ENCODE peak calls at places on chromosome 11, in six cellular contexts. Y, B, S, J, P and C are unnamed samples.

GRCh38 chr11:67195971-67196418 is 70.3 kb upstream of the GRK2 start:
- DNase-seq in Y (peak; percentile 23), B (peak; percentile 5), S (no peak), J (no peak), P (no peak), C (no peak)

GRCh38 chr11:116791002-116791812 is 472 bp downstream of the APOA5 start:
- DNase-seq in Y (peak; percentile 55), B (peak; percentile 87), S (peak; percentile 79), J (peak; percentile 58), P (peak; percentile 97), C (peak; percentile 92)

GRCh38 chr11:103609117-103610066 is 427.0 kb upstream of the DDI1 start:
- DNase-seq in Y (peak; percentile 96), B (no peak), S (peak; percentile 25), J (no peak), P (peak; percentile 83), C (no peak)

GRCh38 chr11:110095554-110095953 is 2.4 kb downstream of the ZC3H12C start:
- DNase-seq in Y (no peak), B (no peak), S (no peak), J (no peak), P (no peak), C (no peak)

GRCh38 chr11:84558085-84558905 is 1068.8 kb downstream of the DLG2 start:
- DNase-seq in Y (peak; percentile 53), B (peak; percentile 61), S (peak; percentile 44), J (peak; percentile 15), P (peak; percentile 70), C (no peak)

GRCh38 chr11:77001524-77001923 is 32.7 kb upstream of the B3GNT6 start:
- DNase-seq in Y (no peak), B (no peak), S (no peak), J (no peak), P (no peak), C (no peak)

GRCh38 chr11:60870276-60870675 is 2.9 kb downstream of the ZP1 start:
- DNase-seq in Y (no peak), B (peak; percentile 11), S (no peak), J (no peak), P (peak; percentile 60), C (peak; percentile 47)

GRCh38 chr11:78424334-78425270 is 7.0 kb upstream of the GAB2 start:
- DNase-seq in Y (peak; percentile 73), B (no peak), S (no peak), J (no peak), P (no peak), C (no peak)

GRCh38 chr11:128800871-128801417 is 66.2 kb downstream of the KCNJ1 start:
- DNase-seq in Y (no peak), B (no peak), S (no peak), J (no peak), P (no peak), C (no peak)
- H3K27ac ChIP-seq in Y (no peak overlapping the region), B (no peak overlapping the region), S (no peak overlapping the region), J (no peak overlapping the region), P (no peak overlapping the region), C (peak overlapping the region; percentile 67)

DNA sequence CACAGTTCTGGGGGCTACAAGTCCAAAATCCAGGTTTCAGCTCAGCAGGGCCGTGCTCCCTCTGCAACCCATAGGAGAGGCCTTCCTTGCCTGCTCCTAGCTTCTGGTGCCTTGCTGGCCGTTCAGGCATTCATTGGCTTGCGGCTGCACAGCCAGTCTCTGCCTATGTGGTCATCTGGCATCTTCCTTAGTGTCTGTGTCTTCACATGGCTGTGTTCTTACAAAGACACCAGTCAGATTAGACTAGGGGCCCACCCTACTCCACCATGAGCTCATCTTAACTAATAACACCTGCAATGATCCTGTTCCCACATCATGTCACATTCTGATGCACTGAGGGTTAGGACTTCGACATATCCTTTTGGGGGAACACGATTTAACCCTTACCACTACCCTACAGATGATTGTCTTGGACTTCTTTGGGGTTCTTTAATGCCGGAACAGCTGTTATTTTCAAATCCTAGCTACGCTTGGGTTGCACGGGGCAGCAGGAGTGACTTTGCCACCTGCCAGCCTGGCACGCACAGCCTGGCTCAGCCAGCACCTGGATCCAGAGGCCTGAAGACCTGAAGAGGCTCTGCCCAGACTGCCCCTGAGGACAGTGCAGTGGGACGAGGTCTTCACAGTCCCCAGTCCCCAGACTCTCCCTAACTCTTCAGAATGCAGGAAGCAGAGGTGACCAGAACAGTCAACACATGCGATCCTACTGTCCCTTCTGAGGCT is 7.7 kb upstream of the NEAT1 start:
- DNase-seq in Y (peak; percentile 39), B (no peak), S (no peak), J (no peak), P (no peak), C (no peak)
- H3K4me1 ChIP-seq in Y (peaks cover 33% of the 10 kb centered on the region), B (peaks cover 26% of the 10 kb centered on the region), S (peaks cover 41% of the 10 kb centered on the region), J (peaks cover 18% of the 10 kb centered on the region), P (peaks cover 17% of the 10 kb centered on the region), C (peaks cover 46% of the 10 kb centered on the region)

DNA sequence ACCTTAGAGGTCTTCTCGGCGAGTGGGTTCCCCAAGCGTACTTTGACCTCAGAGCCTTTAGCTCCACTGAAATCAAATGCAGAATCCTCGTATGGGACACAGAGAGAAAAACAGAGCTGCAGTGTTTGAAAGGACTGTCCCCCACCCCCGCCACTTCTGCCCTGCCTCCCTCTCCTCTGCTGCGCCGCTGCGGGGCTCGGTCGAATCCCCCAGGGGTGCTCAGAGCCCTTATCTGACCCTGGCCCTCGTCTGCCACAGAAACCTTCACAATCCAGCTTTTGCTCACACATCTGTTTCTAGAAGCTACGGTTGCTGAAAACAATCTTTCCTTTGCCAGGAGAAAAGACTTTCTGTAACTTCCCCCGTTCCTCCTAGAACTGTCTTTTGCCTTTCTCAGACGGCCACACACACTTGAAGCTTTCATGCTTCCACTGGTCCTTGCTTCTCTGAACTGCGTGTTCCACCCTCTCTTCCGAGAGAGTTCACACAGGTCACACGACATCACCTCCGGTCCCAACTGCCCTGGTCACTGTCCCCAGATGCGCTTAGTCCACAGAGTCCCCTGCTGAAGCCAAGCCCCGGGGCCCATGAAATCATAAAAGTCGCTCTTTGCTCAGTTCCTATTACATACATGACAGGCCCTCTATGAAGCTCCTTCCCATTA is 3.8 kb downstream of the SMIM35 start:
- DNase-seq in Y (no peak), B (no peak), S (no peak), J (no peak), P (no peak), C (peak; percentile 54)
- H3K27ac ChIP-seq in Y (no peak overlapping the region), B (no peak overlapping the region), S (no peak overlapping the region), J (no peak overlapping the region), P (peak overlapping the region; percentile 47), C (no peak overlapping the region)

DNA sequence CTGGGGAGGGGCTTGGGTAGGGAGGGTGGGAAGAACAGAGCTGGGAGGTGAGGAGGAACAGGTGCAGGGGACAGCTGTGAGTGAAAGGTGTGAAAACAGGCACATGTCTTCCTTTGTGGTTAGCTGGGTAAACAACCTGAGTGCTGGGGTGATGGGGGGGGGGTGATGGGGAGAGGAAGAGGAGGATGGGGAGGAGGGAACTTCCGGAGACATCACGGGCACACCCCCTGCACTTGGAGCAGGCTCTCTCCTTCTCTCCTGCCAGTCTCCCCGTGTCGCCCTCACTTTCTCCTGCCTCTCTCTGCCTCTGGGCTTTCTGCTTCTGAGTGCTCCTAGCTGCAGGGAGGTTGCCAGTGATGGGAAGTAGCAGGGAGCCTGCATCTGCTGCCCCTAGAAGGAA is 8.8 kb downstream of the CXCR5 start:
- DNase-seq in Y (no peak), B (no peak), S (no peak), J (no peak), P (no peak), C (peak; percentile 87)
- H3K4me1 ChIP-seq in Y (peaks cover 13% of the 10 kb centered on the region), B (peaks cover 15% of the 10 kb centered on the region), S (peaks cover 18% of the 10 kb centered on the region), J (peaks cover 3% of the 10 kb centered on the region), P (peaks cover 11% of the 10 kb centered on the region), C (peaks cover 87% of the 10 kb centered on the region)

GRCh38 chr11:112942966-112943643 is 18.1 kb upstream of the NCAM1 start:
- DNase-seq in Y (no peak), B (no peak), S (no peak), J (no peak), P (no peak), C (no peak)
- H3K27ac ChIP-seq in Y (no peak overlapping the region), B (no peak overlapping the region), S (no peak overlapping the region), J (no peak overlapping the region), P (no peak overlapping the region), C (no peak overlapping the region)

DNA sequence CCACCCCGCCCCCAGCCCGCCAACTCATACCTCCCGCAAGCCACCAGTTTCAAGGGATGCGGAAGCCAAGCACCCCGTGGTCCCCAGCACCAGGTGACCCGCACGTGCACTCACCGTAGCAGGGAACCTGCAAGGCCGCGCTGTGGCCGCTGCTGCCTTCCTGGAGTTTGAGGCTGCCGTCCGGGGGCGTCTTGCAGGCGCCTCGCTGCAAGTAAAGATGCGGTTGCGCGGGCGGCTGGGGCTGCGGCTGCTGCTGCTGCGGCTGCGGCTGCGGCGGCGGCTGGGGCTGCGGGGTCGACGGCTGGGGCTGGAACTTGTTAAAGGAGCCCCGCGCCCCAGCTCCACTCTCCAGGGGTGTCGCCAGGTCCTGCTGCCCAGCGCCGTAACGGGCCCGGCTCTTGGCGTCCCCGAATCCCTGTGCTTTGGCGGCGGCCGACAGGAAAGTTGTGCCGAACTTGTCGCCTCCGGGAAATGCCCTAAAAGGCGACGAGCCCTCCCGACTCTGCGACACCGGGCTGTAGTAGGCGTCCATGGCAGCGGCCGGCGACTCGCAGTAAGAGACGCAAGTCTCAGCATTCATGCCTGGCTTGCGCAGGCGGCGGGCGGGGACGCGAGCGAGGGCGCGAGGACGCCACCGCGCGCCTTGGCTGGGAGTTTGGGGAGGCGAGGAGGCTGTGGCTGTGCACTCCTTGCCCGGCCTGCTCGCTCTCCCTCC is at the start of gene ALX4:
- DNase-seq in Y (no peak), B (peak; percentile 89), S (no peak), J (no peak), P (peak; percentile 87), C (no peak)
- H3K4me1 ChIP-seq in Y (peaks cover 2% of the 10 kb centered on the region), B (peaks cover 29% of the 10 kb centered on the region), S (peaks cover 8% of the 10 kb centered on the region), J (no peaks in the 10 kb centered on the region), P (no peaks in the 10 kb centered on the region), C (peaks cover 44% of the 10 kb centered on the region)